ENCODE peak calls at places on chromosome 2, in six cellular contexts. U is GM23338, D is GM12878, M is K562, G is HepG2, I is HCT116. H is an unnamed sample. For H3K4me1, the result is how much of the 10 kb centered on the place peaks cover.

GRCh38 chr2:31415421-31415820 is 879 bp upstream of the XDH start:
- DNase-seq in U (no peak), D (no peak), M (no peak), G (no peak), I (no peak), H (no peak)

GRCh38 chr2:120105360-120105759 is 92.5 kb downstream of the EPB41L5 start:
- DNase-seq in U (no peak), D (peak), M (no peak), G (no peak), I (no peak), H (no peak)

GRCh38 chr2:189862751-189863150 is 78.5 kb downstream of the PMS1 start:
- DNase-seq in U (no peak), D (no peak), M (no peak), G (no peak), I (no peak), H (no peak)

GRCh38 chr2:152189622-152190495 is 14.3 kb upstream of the STAM2 start:
- DNase-seq in U (peak), D (no peak), M (peak), G (peak), I (peak), H (no peak)

GRCh38 chr2:156947261-156947660 is 310.2 kb upstream of the GALNT5 start:
- DNase-seq in U (no peak), D (no peak), M (no peak), G (no peak), I (no peak), H (no peak)

GRCh38 chr2:106961328-106961727 is 75.4 kb upstream of the ST6GAL2 start:
- DNase-seq in U (no peak), D (no peak), M (no peak), G (no peak), I (no peak), H (no peak)

GRCh38 chr2:10284108-10284870 is 18.4 kb upstream of the HPCAL1 start:
- DNase-seq in U (no peak), D (no peak), M (no peak), G (no peak), I (no peak), H (no peak)

GRCh38 chr2:10481055-10481665 is 33.0 kb upstream of the ODC1 start:
- DNase-seq in U (no peak), D (no peak), M (no peak), G (peak), I (no peak), H (no peak)

GRCh38 chr2:23606968-23607367 is 222.0 kb downstream of the KLHL29 start:
- DNase-seq in U (no peak), D (no peak), M (no peak), G (no peak), I (no peak), H (no peak)

GRCh38 chr2:221492606-221493005 is 79.5 kb downstream of the EPHA4 start:
- DNase-seq in U (no peak), D (no peak), M (no peak), G (no peak), I (no peak), H (no peak)

GRCh38 chr2:233414777-233415570 is 60.7 kb downstream of the DGKD start:
- DNase-seq in U (no peak), D (no peak), M (no peak), G (no peak), I (peak), H (no peak)

GRCh38 chr2:39513641-39514094 is 76.6 kb upstream of the MAP4K3 start:
- DNase-seq in U (peak), D (peak), M (peak), G (peak), I (peak), H (no peak)

GRCh38 chr2:132915812-132916211 is 245.8 kb upstream of the LYPD1 start:
- DNase-seq in U (no peak), D (no peak), M (no peak), G (no peak), I (no peak), H (no peak)

GRCh38 chr2:36352024-36352398 is 3.6 kb upstream of the CRIM1 start:
- DNase-seq in U (peak), D (peak), M (peak), G (peak), I (peak), H (no peak)

GRCh38 chr2:95272781-95273180 is 1.5 kb upstream of the PROM2 start:
- DNase-seq in U (no peak), D (no peak), M (no peak), G (no peak), I (no peak), H (no peak)

GRCh38 chr2:1976725-1977416 is 232.6 kb upstream of the PXDN start:
- DNase-seq in U (no peak), D (no peak), M (no peak), G (no peak), I (no peak), H (no peak)

GRCh38 chr2:200862532-200863000 is 1.9 kb downstream of the CLK1 start:
- DNase-seq in U (peak), D (peak), M (no peak), G (peak), I (no peak), H (no peak)

GRCh38 chr2:174740718-174741117 is 23.6 kb downstream of the CHRNA1 start:
- DNase-seq in U (no peak), D (no peak), M (no peak), G (no peak), I (no peak), H (no peak)

GRCh38 chr2:111135237-111135909 is 14.7 kb downstream of the BCL2L11 start:
- DNase-seq in U (no peak), D (no peak), M (no peak), G (peak), I (no peak), H (no peak)

GRCh38 chr2:130261970-130262760 is 63.9 kb upstream of the TUBA3E start:
- DNase-seq in U (no peak), D (no peak), M (no peak), G (no peak), I (no peak), H (no peak)

GRCh38 chr2:178756843-178757242 is 50.4 kb downstream of the TTN start:
- DNase-seq in U (no peak), D (no peak), M (no peak), G (no peak), I (no peak), H (peak)

GRCh38 chr2:176125215-176126054 is 2.9 kb downstream of the HOXD9 start:
- DNase-seq in U (peak), D (no peak), M (no peak), G (no peak), I (no peak), H (no peak)

GRCh38 chr2:53452957-53453748 is 314.5 kb upstream of the CHAC2 start:
- DNase-seq in U (no peak), D (no peak), M (no peak), G (no peak), I (no peak), H (no peak)

GRCh38 chr2:226673314-226673723 is 126.3 kb downstream of the IRS1 start:
- DNase-seq in U (no peak), D (no peak), M (no peak), G (no peak), I (peak), H (no peak)

GRCh38 chr2:10048501-10049171 is 5.3 kb downstream of the KLF11 start:
- DNase-seq in U (peak), D (no peak), M (no peak), G (no peak), I (peak), H (no peak)

GRCh38 chr2:164323978-164324377 is 297.3 kb downstream of the GRB14 start:
- DNase-seq in U (no peak), D (no peak), M (no peak), G (no peak), I (no peak), H (no peak)

DNA sequence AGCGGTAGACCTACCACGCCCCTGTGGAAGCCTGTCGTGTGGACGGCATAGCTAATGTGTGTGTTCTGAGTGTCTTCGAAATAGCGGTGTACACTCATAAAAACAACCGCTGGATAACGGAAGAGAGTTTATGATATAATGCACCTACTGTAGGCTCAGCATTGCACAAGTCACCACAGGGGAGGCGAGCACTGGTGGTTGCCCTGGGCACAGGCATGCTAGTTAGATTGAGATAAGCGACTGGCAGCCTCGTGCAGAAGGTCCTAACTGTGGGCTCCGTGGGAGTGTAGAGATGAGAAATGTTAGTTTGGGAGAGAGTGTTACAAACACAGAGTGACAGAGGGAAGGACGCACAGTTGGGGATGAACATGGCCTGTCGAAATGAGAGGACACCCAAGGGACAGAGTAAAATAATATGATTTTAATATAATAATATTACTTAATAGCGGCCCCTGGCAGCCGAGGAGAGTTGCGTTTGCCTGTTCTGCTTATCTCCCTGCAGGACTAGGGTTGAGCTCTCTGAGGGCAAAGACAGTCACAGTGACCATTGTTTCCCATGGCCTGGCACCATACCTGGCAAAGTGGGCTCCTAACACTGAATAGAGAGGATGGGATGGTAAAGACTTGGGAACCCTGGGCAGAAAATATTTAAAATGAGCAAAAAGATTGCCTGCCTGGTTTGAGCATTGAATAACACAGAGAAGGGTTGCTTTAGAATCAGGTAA is 204.2 kb downstream of the GBX2 start:
- DNase-seq in U (no peak), D (no peak), M (no peak), G (no peak), I (no peak), H (no peak)
- TF ChIP-seq POLR2AphosphoS5 in U (no peak), D (no peak), M (no peak), G (no peak), I (no peak), H (no peak)

GRCh38 chr2:231521-232185 is 32.2 kb downstream of the SH3YL1 start:
- DNase-seq in U (no peak), D (no peak), M (no peak), G (peak), I (no peak), H (no peak)
- TF ChIP-seq REST in U (no peak), D (no peak), M (no peak), G (no peak), I (no peak), H (no peak)

GRCh38 chr2:42104621-42105020 is 56.8 kb downstream of the PKDCC start:
- DNase-seq in U (no peak), D (no peak), M (no peak), G (no peak), I (no peak), H (no peak)
- H3K4me1 ChIP-seq in U (under half), D (half or more), M (under half), G (half or more), I (under half), H (under half)

GRCh38 chr2:74461187-74462053 is 3.2 kb downstream of the WBP1 start:
- DNase-seq in U (peak), D (no peak), M (no peak), G (peak), I (no peak), H (no peak)

GRCh38 chr2:74458957-74459290 is 686 bp downstream of the WBP1 start:
- DNase-seq in U (no peak), D (no peak), M (no peak), G (no peak), I (no peak), H (no peak)

GRCh38 chr2:74457549-74458131 is 598 bp upstream of the WBP1 start:
- DNase-seq in U (peak), D (no peak), M (no peak), G (peak), I (no peak), H (no peak)

GRCh38 chr2:74458132-74458956 is at the start of gene WBP1:
- DNase-seq in U (peak), D (peak), M (peak), G (peak), I (peak), H (peak)

GRCh38 chr2:74459377-74460118 is 1.3 kb downstream of the WBP1 start:
- DNase-seq in U (no peak), D (no peak), M (no peak), G (no peak), I (no peak), H (no peak)
- TF ChIP-seq POLR2AphosphoS5 in U (no peak), D (no peak), M (no peak), G (no peak), I (no peak), H (no peak)

DNA sequence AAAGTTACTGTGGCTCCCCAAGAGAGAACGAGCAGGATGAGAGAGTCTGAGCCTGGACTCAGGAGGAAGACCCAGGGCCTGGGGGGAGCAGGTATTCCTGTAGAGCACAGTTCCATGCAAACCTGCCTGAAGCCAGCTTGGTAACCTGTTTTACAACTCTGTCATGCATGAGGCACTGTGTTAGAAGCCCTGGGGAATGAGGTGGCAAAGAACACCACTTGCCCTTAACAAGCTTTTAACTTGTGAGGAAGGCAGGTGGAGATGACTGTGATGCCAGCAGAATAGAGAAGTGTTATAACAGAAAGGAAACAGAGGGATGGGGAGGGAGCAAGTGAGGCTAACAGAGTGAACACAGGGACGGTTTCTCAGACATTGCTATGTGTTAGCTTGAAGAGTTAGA is 11.4 kb upstream of the IL1A start:
- DNase-seq in U (no peak), D (no peak), M (no peak), G (no peak), I (no peak), H (no peak)
- TF ChIP-seq REST in U (no peak), D (no peak), M (no peak), G (no peak), I (no peak), H (no peak)

GRCh38 chr2:224927011-224927410 is 115.3 kb downstream of the DOCK10 start:
- DNase-seq in U (no peak), D (no peak), M (no peak), G (no peak), I (no peak), H (no peak)
- H3K4me1 ChIP-seq in U (under half), D (half or more), M (under half), G (under half), I (under half), H (under half)

GRCh38 chr2:241033994-241034393 is 35.6 kb downstream of the SNED1 start:
- DNase-seq in U (no peak), D (no peak), M (no peak), G (no peak), I (no peak), H (no peak)

GRCh38 chr2:241034490-241035141 is 36.2 kb downstream of the SNED1 start:
- DNase-seq in U (no peak), D (no peak), M (no peak), G (no peak), I (no peak), H (no peak)

GRCh38 chr2:241036397-241036963 is 38.1 kb downstream of the SNED1 start:
- DNase-seq in U (peak), D (peak), M (peak), G (peak), I (no peak), H (no peak)

GRCh38 chr2:241035818-241036396 is 37.5 kb downstream of the SNED1 start:
- DNase-seq in U (peak), D (no peak), M (peak), G (no peak), I (no peak), H (no peak)

GRCh38 chr2:241035142-241035817 is 36.9 kb downstream of the SNED1 start:
- DNase-seq in U (peak), D (no peak), M (no peak), G (no peak), I (no peak), H (no peak)
- TF ChIP-seq POLR2AphosphoS5 in U (peak), D (no peak), M (no peak), G (no peak), I (no peak), H (no peak)

GRCh38 chr2:68121873-68122679 is 35.6 kb upstream of the PNO1 start:
- DNase-seq in U (peak), D (peak), M (peak), G (peak), I (peak), H (peak)
- TF ChIP-seq REST in U (no peak), D (no peak), M (no peak), G (no peak), I (no peak), H (no peak)

DNA sequence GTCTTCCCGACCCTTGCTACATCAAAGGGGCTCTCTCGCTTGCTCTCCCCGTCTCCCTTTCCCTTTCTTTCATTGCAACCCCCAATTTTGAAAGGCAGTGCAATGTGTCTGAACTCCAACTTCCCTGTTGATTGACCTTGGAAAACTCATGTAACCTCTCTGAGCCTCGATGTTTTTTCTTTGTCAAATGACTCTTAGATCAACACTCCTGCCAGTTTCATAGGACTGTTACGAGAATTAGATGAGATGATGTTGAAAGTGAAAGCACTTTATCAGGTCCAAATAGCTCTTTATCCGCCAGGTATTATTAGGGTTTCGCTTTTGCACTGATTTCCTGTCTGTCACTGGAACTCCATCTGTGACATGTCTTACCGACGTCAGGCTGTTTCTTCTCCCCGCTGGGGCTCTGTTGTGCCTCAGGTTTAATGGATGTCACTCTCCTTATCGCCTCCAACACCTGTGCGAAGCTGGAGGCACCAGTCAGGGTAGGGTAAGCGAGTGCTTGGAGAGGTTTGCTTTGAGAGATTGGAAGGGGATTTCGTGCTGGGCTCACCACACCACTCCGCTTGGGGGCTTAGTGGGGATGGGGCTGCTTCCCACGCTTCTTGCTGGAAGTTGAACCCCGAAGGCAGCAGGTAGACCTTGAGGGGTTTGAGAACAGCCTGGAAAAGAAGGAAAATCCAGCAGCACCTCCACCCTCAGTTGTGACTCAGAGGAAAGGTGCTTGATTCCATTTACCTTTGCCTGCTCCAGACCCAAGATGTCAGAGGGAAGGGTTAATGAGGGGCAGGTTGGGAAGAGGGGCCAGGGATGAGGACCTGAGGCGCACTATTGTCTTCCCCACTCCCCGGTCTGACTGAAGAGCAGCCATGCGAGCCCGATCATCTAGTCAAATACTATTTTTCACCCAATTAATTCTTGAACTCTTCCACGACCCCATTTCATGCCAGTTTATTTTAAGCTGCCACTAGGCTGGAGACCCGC is 4.3 kb downstream of the GAD1 start:
- DNase-seq in U (peak), D (no peak), M (peak), G (no peak), I (no peak), H (no peak)
- H3K4me1 ChIP-seq in U (half or more), D (under half), M (half or more), G (under half), I (under half), H (under half)

GRCh38 chr2:212606232-212606631 is 67.6 kb upstream of the ERBB4 start:
- DNase-seq in U (no peak), D (no peak), M (no peak), G (no peak), I (no peak), H (no peak)
- TF ChIP-seq POLR2AphosphoS5 in U (no peak), D (no peak), M (no peak), G (no peak), I (no peak), H (no peak)